ENCODE peak calls at places on chromosome 4, in seven cellular contexts. U is uterus, N is MM.1S, C is RWPE1, D is brain microvascular endothelial cell, B is fibroblast of lung, Y is H9. O is an unnamed sample.

GRCh38 chr4:72314869-72315268 is 254.2 kb downstream of the ADAMTS3 start:
- DNase-seq in U (peak), N (no peak), C (peak), D (peak), B (peak), Y (no peak), O (no peak)

GRCh38 chr4:71382569-71383560 is 44.0 kb downstream of the SLC4A4 start:
- DNase-seq in U (no peak), N (no peak), C (no peak), D (no peak), B (no peak), Y (no peak), O (no peak)

GRCh38 chr4:111198426-111198825 is 575.5 kb upstream of the PITX2 start:
- DNase-seq in U (no peak), N (no peak), C (no peak), D (no peak), B (peak), Y (no peak), O (no peak)

GRCh38 chr4:185020293-185020808 is 2.1 kb downstream of the HELT start:
- DNase-seq in U (no peak), N (no peak), C (no peak), D (no peak), B (no peak), Y (peak), O (no peak)

GRCh38 chr4:157389751-157390150 is 169.2 kb downstream of the GRIA2 start:
- DNase-seq in U (no peak), N (no peak), C (no peak), D (no peak), B (no peak), Y (no peak), O (no peak)

GRCh38 chr4:74934016-74934821 is 1.3 kb downstream of the PARM1 start:
- DNase-seq in U (peak), N (peak), C (no peak), D (peak), B (peak), Y (peak), O (no peak)

GRCh38 chr4:119647558-119647957 is 19.0 kb upstream of the PDE5A start:
- DNase-seq in U (no peak), N (no peak), C (no peak), D (peak), B (peak), Y (no peak), O (no peak)

GRCh38 chr4:41430796-41431195 is 107.2 kb upstream of the LIMCH1 start:
- DNase-seq in U (no peak), N (no peak), C (no peak), D (no peak), B (peak), Y (no peak), O (no peak)

GRCh38 chr4:103400405-103400804 is 202.3 kb upstream of the CENPE start:
- DNase-seq in U (no peak), N (no peak), C (peak), D (peak), B (peak), Y (no peak), O (peak)

GRCh38 chr4:174358823-174359222 is 75.1 kb downstream of the CEP44 start:
- DNase-seq in U (no peak), N (peak), C (peak), D (peak), B (peak), Y (no peak), O (peak)

GRCh38 chr4:175971393-175972179 is 94.1 kb upstream of the WDR17 start:
- DNase-seq in U (no peak), N (no peak), C (no peak), D (no peak), B (peak), Y (no peak), O (no peak)
- H3K27ac ChIP-seq in U (no peak), N (no peak), C (no peak), D (no peak), B (no peak), Y (no peak), O (no peak)

GRCh38 chr4:7873881-7874280 is 65.8 kb downstream of the AFAP1 start:
- DNase-seq in U (no peak), N (no peak), C (no peak), D (no peak), B (peak), Y (no peak), O (no peak)

GRCh38 chr4:7874838-7875237 is 64.8 kb downstream of the AFAP1 start:
- DNase-seq in U (no peak), N (no peak), C (no peak), D (no peak), B (no peak), Y (no peak), O (no peak)

GRCh38 chr4:7878323-7878722 is 61.3 kb downstream of the AFAP1 start:
- DNase-seq in U (no peak), N (no peak), C (no peak), D (no peak), B (no peak), Y (no peak), O (no peak)

GRCh38 chr4:7877131-7877530 is 62.5 kb downstream of the AFAP1 start:
- DNase-seq in U (no peak), N (no peak), C (no peak), D (no peak), B (no peak), Y (no peak), O (no peak)

GRCh38 chr4:7876096-7876993 is 63.3 kb downstream of the AFAP1 start:
- DNase-seq in U (peak), N (no peak), C (no peak), D (peak), B (peak), Y (peak), O (no peak)
- H3K27ac ChIP-seq in U (peak), N (no peak), C (peak), D (peak), B (no peak), Y (no peak), O (no peak)

GRCh38 chr4:1212546-1213335 is 36.2 kb downstream of the CTBP1 start:
- DNase-seq in U (no peak), N (no peak), C (no peak), D (no peak), B (no peak), Y (no peak), O (no peak)
- H3K27ac ChIP-seq in U (peak), N (no peak), C (peak), D (no peak), B (no peak), Y (no peak), O (no peak)

GRCh38 chr4:102345795-102346100 is 466 bp upstream of the SLC39A8 start:
- DNase-seq in U (peak), N (peak), C (no peak), D (no peak), B (peak), Y (no peak), O (no peak)
- H3K27ac ChIP-seq in U (peak), N (peak), C (peak), D (no peak), B (no peak), Y (no peak), O (no peak)

DNA sequence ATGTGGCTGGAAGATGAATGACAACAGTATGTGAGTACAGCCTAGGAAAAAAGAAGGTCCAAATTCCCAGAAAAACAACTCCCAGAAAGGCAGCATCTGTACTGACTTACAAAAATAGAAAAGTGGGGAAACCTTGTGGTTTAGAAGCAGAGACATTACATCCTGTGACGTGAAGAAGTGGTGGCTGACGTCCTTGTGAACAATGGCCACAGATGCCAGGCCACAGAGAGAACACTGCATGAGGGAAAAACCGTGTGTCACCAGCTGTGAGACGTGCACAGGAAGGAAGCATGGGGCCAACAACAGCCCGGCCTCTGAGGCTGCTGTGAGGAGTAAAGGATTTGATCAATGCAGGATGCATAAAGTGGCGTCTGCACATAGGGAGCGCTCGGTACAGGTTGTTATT is 81.2 kb downstream of the SPRY1 start:
- DNase-seq in U (no peak), N (no peak), C (no peak), D (peak), B (peak), Y (no peak), O (no peak)
- H3K27ac ChIP-seq in U (no peak), N (no peak), C (no peak), D (no peak), B (no peak), Y (no peak), O (no peak)

DNA sequence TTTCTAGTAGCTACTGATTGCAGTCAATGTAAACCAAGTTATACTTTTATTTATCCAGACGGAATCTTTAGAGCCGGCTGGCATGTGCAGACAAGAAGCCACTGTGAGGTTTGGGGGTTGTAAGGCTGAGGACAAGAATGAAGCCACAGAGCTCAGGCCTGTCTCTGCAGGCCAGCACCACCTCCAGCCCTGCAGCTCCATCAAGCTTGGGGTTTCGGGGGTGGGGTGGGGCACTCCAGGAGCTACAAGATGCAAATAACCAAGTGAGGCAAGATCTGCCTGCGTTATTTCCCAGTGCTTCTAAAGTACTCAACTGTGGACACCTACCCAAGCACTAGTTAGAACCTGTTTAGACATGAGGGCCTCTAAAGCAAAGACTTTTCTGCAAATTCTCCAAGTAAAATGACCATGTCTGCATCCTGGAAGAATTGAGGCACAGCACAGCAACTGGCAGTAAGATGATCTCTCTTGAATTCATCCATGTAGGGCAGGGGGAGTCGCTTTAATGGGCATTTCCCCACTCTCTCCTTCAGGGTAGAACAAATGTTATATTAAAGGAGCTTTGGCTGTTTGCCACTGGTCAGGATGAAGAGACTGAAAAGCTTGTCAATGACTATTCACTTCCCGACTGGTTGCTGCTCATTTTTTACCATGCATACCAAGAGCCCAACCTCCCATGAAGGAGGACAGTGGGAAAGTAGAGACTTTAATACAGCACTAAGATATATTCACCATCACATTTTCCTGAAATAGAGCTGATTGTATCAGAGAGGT is 222.5 kb downstream of the MGST2 start:
- DNase-seq in U (no peak), N (no peak), C (peak), D (no peak), B (no peak), Y (no peak), O (peak)
- H3K27ac ChIP-seq in U (peak), N (no peak), C (peak), D (no peak), B (no peak), Y (no peak), O (peak)

GRCh38 chr4:13888112-13888511 is 260.6 kb upstream of the BOD1L1 start:
- DNase-seq in U (no peak), N (no peak), C (peak), D (peak), B (peak), Y (no peak), O (no peak)
- H3K27ac ChIP-seq in U (no peak), N (no peak), C (peak), D (peak), B (peak), Y (no peak), O (no peak)

DNA sequence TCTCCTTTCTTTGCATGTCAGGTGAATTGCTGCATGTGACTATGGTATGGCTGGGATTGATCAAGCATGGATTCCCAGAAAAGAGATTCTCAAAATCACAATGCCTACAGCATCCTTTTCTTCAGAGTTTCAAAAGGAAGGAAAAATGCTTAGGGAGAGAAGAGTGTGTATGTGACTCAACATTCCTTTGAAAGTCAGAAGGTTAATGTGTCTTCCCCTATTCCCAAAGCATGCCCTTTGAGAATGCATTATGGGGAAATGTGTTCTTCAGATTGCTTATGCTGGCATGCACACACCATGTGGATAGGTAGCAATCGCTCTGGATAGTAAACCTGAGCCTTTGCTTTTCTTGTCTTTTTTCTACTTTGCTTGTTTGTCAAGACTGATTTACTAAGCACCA is 78.5 kb downstream of the ELOVL6 start:
- DNase-seq in U (no peak), N (no peak), C (peak), D (no peak), B (peak), Y (no peak), O (no peak)
- H3K27ac ChIP-seq in U (no peak), N (no peak), C (no peak), D (peak), B (peak), Y (no peak), O (peak)

DNA sequence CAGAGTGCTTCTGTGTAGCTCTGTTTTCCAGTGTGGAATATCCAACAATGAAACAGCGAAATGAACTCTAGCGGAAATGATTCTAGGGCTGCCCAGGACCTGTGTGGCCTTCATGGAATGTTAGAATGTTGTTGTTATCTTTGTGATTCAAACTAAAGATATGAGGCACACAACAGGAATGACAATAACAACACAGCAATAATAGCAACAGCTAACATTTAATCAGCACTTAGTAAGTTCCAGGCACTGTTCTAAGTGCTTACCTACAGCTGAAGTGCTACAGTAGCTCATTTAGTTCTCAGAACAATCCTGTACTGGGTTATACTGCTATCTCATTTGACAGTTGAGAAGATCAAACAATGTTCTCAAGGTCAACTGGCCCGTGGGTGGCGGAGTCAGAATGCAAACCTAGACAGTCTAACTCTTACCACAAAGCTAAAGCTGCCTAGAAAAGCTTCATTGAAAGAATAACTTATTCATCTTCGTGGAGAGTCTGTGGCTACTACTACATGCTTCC is 63.7 kb downstream of the MAML3 start:
- DNase-seq in U (no peak), N (no peak), C (no peak), D (peak), B (peak), Y (no peak), O (no peak)
- H3K27ac ChIP-seq in U (no peak), N (no peak), C (no peak), D (peak), B (no peak), Y (no peak), O (peak)